ENCODE peak calls at places on chromosomes 11 and 22, in four cellular contexts. L is colonic mucosa, H is B cell, R is endodermal cell. D is an unnamed sample.

GRCh38 chr11:75388386-75389275 is 10.7 kb upstream of the RPS3 start:
- DNase-seq in L (peak), H (peak), R (peak), D (peak)

GRCh38 chr11:71300187-71300586 is 47.8 kb upstream of the SHANK2 start:
- DNase-seq in L (peak), H (no peak), R (no peak), D (no peak)

GRCh38 chr11:118437046-118437735 is 899 bp downstream of the KMT2A start:
- DNase-seq in L (peak), H (peak), R (peak), D (peak)

GRCh38 chr11:33685061-33685460 is 15.6 kb downstream of the C11orf91 start:
- DNase-seq in L (no peak), H (no peak), R (no peak), D (no peak)

GRCh38 chr11:3104051-3104714 is 47.0 kb upstream of the CARS1 start:
- DNase-seq in L (peak), H (peak), R (peak), D (no peak)

GRCh38 chr11:76656087-76656531 is 14.4 kb downstream of the LRRC32 start:
- DNase-seq in L (peak), H (peak), R (peak), D (no peak)

GRCh38 chr11:16607675-16608644 is 130.5 kb upstream of the C11orf58 start:
- DNase-seq in L (peak), H (no peak), R (peak), D (peak)

GRCh38 chr11:46916251-46916650 is 2.1 kb downstream of the LRP4 start:
- DNase-seq in L (no peak), H (no peak), R (no peak), D (no peak)

GRCh38 chr11:88538088-88538487 is 200.6 kb upstream of the CTSC start:
- DNase-seq in L (no peak), H (no peak), R (no peak), D (no peak)

GRCh38 chr22:49329636-49330035 is 498.0 kb downstream of the BRD1 start:
- DNase-seq in L (no peak), H (no peak), R (peak), D (no peak)

GRCh38 chr11:57638005-57638760 is 11.5 kb downstream of the YPEL4 start:
- DNase-seq in L (no peak), H (peak), R (peak), D (peak)

GRCh38 chr11:32960553-32961164 is 55.0 kb upstream of the DEPDC7 start:
- DNase-seq in L (no peak), H (peak), R (no peak), D (no peak)

GRCh38 chr11:63556404-63556803 is 6.8 kb downstream of the PLAAT2 start:
- DNase-seq in L (peak), H (no peak), R (no peak), D (no peak)

GRCh38 chr22:46514592-46515207 is 22.7 kb downstream of the CELSR1 start:
- DNase-seq in L (no peak), H (peak), R (peak), D (no peak)

GRCh38 chr11:10990637-10991036 is 132.8 kb upstream of the ZBED5 start:
- DNase-seq in L (no peak), H (no peak), R (no peak), D (peak)

GRCh38 chr11:14248577-14248976 is 110.4 kb downstream of the RRAS2 start:
- DNase-seq in L (no peak), H (no peak), R (peak), D (no peak)

GRCh38 chr11:46248270-46249102 is 29.0 kb upstream of the CREB3L1 start:
- DNase-seq in L (no peak), H (no peak), R (peak), D (no peak)

GRCh38 chr11:118916842-118917388 is 8.8 kb downstream of the BCL9L start:
- DNase-seq in L (no peak), H (no peak), R (peak), D (no peak)

GRCh38 chr11:73584831-73585230 is 13.1 kb downstream of the FAM168A start:
- DNase-seq in L (no peak), H (no peak), R (no peak), D (no peak)

GRCh38 chr22:27615408-27615807 is 186.1 kb downstream of the MN1 start:
- DNase-seq in L (no peak), H (no peak), R (no peak), D (no peak)
- TF ChIP-seq CTCF in L (no peak), H (no peak), R (no peak), D (no peak)

DNA sequence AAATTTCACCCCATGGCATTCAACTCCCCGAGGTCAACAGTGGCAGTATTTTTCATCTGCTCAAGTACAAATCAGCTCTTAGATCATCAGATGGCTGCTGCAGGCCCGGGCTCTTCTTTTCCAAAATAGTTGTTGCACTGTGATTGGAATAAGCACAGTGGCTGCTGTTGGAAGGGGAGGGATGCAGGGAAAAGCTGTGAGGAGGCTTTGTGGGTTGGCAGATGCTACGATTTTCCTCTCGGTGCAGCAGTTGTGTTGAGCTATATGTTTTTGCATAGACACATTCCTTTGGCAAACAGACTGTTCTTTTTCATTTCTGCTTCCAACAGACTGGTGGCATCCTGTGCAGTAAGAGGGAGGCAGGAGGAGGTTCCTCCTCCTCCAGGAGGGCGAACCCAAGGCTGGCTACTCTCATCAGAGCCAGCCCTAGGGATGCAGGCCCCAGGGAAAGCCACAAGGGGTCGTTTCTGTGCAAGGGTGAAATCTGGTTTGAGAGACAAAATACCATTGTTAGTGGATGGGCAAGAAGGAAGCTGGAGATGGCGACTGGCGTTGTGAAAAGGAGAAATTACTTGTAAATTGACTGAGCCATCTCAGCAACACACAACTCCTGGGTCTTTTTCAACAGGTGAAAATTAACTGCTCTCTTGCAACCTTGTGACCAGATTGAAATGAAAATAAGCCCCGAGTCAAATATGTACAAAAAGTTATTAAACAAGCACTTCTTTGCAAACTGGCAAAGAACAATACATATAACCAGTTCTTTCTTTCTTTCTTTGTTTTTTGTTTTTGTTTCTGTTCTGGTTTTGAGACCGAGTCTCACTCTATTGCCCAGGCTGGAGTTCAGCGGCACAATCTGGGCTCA is 26.6 kb upstream of the UBASH3B start:
- DNase-seq in L (peak), H (peak), R (peak), D (peak)
- TF ChIP-seq CTCF in L (peak), H (peak), R (peak), D (peak)

GRCh38 chr22:20429254-20430100 is 8.1 kb downstream of the SCARF2 start:
- DNase-seq in L (peak), H (peak), R (peak), D (peak)

GRCh38 chr22:20432244-20432686 is 5.4 kb downstream of the SCARF2 start:
- DNase-seq in L (no peak), H (peak), R (no peak), D (no peak)

GRCh38 chr22:20430101-20430640 is 7.5 kb downstream of the SCARF2 start:
- DNase-seq in L (no peak), H (peak), R (no peak), D (no peak)

GRCh38 chr22:20431520-20432237 is 5.9 kb downstream of the SCARF2 start:
- DNase-seq in L (no peak), H (peak), R (peak), D (no peak)

DNA sequence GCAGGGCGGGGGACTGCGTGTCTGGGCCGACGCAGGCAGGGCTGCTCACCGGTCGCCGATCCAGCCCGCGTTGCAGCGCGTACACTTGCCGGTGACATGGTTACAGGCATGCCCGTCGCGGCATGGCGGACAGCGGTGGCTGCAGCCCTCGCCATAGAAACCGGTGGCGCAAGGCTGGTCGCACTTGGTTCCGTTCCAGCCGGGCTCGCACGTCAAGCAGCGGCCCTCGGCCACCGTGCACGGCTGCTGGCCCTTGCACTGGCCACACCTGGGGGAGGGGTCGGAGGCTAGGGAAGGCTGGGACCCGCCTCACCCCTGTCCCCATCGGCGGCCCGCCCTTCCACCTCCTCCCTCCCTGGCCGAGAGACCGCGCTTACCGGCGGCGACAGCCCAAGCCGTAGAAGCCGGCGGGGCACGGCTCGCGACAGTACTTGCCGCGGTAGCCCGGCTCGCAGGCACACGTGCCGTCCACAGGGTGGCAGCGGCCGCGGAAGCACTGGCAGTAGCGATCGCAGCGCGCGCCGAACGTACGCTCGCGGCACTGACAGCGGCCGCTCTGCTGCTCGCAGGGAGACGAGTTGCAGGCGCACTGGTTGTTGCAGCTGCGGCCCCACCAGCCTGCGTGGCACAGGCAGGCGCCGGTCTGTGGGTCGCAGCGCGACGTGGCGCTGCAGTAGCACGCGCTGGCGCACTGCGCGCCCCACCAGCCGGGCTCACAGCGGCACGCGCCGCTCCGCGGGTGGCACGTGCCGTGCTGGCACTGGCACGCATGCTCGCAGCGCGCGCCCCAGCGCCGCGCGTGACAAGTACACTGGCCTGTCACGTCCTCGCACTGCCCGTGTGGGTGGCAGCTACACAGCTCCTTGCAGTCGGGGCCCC is 6.7 kb downstream of the SCARF2 start:
- DNase-seq in L (peak), H (peak), R (peak), D (peak)
- TF ChIP-seq CTCF in L (peak), H (peak), R (peak), D (peak)

GRCh38 chr22:26672590-26673468 is 15.4 kb downstream of the MIAT start:
- DNase-seq in L (peak), H (peak), R (peak), D (peak)
- TF ChIP-seq CTCF in L (peak), H (peak), R (peak), D (no peak)

GRCh38 chr11:123431619-123432018 is 1.6 kb downstream of the GRAMD1B start:
- DNase-seq in L (no peak), H (no peak), R (peak), D (no peak)

GRCh38 chr11:123430736-123431356 is 777 bp downstream of the GRAMD1B start:
- DNase-seq in L (peak), H (no peak), R (peak), D (no peak)

GRCh38 chr11:123434911-123435310 is 4.8 kb downstream of the GRAMD1B start:
- DNase-seq in L (no peak), H (no peak), R (peak), D (no peak)

GRCh38 chr11:123437236-123437979 is 7.3 kb downstream of the GRAMD1B start:
- DNase-seq in L (no peak), H (no peak), R (no peak), D (no peak)

DNA sequence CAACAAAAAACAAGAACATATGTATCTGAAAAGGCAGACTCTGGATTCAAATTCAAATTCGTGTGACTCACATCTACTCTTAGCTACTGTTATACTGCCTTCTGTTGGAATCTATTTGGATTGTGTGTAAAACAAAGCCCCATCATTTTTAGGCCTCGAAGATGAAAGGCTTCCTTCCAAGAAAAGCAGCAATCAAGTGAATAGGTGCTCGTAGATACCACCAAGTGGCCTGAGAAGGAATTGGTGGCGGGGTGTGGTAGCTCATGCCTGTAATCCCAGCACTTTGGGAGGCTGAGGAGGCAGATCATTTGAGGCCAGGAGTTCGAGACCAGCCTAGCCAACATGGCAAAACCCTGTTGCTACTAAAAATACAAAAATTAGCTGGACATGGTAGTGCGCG is 4.2 kb downstream of the GRAMD1B start:
- DNase-seq in L (no peak), H (no peak), R (peak), D (peak)
- TF ChIP-seq CTCF in L (peak), H (no peak), R (peak), D (no peak)

GRCh38 chr11:94959179-94959578 is 14.2 kb downstream of the CWC15 start:
- DNase-seq in L (no peak), H (no peak), R (no peak), D (no peak)

GRCh38 chr11:94956963-94957362 is 16.4 kb downstream of the CWC15 start:
- DNase-seq in L (no peak), H (no peak), R (no peak), D (no peak)

GRCh38 chr11:94961255-94961654 is 12.1 kb downstream of the CWC15 start:
- DNase-seq in L (no peak), H (no peak), R (no peak), D (no peak)

GRCh38 chr11:94960488-94960887 is 12.9 kb downstream of the CWC15 start:
- DNase-seq in L (no peak), H (no peak), R (no peak), D (no peak)

DNA sequence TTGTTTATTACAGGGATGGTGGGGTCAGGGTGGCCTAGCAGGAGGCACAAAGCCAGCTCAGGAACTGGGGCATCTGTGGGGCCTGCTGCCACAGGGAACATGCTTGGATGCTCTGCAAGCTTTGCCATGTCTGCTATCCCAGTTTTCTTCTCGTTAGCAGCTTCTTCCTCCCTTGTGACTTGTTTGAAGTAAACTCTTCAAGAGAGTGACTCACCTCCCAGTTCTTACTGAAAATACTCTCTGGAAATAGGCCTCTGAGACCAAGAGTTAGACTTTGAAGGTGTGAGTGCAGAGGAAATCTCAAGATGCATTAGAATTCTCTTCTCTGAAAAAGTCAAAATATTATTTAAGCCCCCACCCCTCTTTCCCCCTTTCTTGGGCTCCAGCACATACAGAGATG is 15.2 kb downstream of the CWC15 start:
- DNase-seq in L (no peak), H (no peak), R (no peak), D (no peak)
- TF ChIP-seq CTCF in L (no peak), H (no peak), R (no peak), D (no peak)

DNA sequence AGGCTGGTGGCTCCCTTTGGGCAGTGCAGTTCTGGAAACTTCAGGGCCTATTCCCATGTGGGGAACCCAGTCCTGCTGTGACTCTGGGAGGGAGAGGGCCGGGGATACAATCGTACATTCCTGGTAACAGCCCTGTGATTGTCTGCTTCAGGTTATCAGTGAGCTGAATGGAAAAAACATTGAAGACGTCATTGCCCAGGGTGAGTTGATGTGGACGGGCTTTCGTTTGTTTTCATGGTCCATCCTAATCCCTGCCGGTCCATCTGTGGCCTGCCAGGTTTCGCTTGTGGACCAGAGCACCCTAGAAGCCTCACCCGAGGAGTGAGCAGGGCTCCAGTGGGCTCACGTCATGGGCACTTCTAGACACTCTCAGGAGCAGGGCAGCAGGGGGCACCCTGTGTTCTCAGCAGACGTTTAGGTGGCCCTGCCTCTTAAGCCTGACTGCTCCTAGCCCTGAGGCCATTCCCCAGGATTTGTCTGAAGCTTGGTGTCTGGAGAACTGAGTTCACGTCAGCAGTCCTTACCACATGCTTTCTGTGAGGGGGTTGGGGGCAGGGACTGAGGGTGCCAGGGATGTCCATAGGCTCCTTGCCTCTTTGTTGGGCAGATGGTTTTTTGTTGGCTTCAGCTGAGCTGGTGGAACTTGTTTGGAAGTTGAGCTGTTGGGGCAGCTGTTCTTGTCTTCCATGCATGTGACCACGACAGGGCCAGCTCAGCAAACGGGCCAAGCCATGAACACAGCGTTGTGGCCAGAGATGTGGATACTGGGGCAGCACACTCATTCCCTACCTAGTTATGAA is 1.9 kb downstream of the RPLP2 start:
- DNase-seq in L (no peak), H (no peak), R (no peak), D (no peak)
- TF ChIP-seq CTCF in L (no peak), H (no peak), R (no peak), D (no peak)

DNA sequence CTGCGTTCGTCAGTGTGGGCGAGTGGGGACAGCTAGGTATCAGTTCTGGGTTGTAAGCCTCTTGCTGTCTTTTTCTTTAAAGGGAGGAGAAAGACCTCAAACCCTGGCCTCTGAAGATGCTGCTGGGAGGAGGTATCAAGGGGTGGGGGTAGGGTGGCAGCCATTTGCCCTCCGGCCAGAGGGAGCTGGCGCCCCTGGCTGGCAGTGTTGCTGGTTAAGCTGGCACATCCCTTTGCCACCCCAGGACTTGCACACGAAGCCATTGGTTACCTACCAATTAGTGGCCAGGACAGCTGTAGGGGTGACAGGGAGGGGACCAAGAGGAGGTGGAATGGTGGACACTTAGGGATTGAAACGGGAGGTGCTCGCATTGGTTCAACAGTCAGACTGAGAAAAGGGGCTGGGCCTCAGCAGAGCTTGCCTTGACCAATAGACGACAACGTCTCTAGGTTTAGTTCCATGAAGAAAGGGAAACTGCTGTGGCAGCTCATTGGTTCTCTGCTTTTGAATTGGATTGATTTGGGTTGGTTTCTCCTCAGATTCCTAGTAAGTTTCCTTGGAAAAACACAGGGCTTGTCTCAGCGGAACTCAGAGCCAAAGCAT is 77.9 kb downstream of the ST3GAL4 start:
- DNase-seq in L (no peak), H (no peak), R (no peak), D (no peak)
- TF ChIP-seq CTCF in L (no peak), H (no peak), R (no peak), D (no peak)

GRCh38 chr22:26395926-26396325 is 33.1 kb upstream of the ASPHD2 start:
- DNase-seq in L (no peak), H (no peak), R (no peak), D (no peak)

GRCh38 chr22:26394787-26395186 is 34.3 kb upstream of the ASPHD2 start:
- DNase-seq in L (no peak), H (no peak), R (no peak), D (no peak)

GRCh38 chr22:26399288-26399687 is 29.8 kb upstream of the ASPHD2 start:
- DNase-seq in L (no peak), H (no peak), R (no peak), D (no peak)

GRCh38 chr22:26401726-26402125 is 27.3 kb upstream of the ASPHD2 start:
- DNase-seq in L (no peak), H (no peak), R (peak), D (no peak)

DNA sequence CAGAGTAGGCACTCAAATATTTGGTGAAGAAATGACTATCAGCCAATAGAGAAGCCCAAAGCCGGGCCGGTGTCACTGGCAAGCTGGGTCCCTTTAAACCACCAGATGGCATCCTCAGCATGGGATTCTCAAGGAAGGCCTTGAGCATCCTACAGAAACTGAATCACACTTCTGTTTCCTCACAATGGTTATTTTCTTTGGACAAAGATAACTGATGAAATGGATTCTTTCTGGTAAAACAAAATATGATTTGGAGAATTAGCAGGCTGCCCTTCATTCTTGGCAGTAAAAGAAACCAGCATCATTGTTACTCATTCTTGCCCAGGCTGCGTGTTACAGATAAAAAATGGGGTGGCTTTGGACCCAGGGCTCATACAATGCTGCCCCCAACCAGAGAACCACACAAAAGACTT is 30.3 kb upstream of the ASPHD2 start:
- DNase-seq in L (peak), H (peak), R (peak), D (peak)
- TF ChIP-seq CTCF in L (peak), H (peak), R (peak), D (peak)

D was measured in Calu3.